ENCODE peak calls at places on chromosomes 12 and 14, in seven cellular contexts. J, P, K, D, Q, I and R are unnamed samples. For H3K4me1, the result is how much of the 10 kb centered on the place peaks cover.

GRCh38 chr12:104243551-104243950 is 28.0 kb downstream of the TXNRD1 start:
- DNase-seq in K (no peak), J (no peak), D (no peak), P (no peak), I (no peak), Q (no peak), R (no peak)

GRCh38 chr14:23984891-23985607 is 3.7 kb upstream of the DHRS4L2 start:
- DNase-seq in J (no peak), K (no peak), D (no peak), Q (peak), I (peak), P (no peak), R (no peak)

GRCh38 chr12:91327889-91328288 is 145.3 kb upstream of the DCN start:
- DNase-seq in P (no peak), K (no peak), J (no peak), Q (no peak), I (no peak), D (no peak), R (no peak)

GRCh38 chr12:26088999-26089398 is 35.8 kb downstream of the BHLHE41 start:
- DNase-seq in K (no peak), Q (no peak), J (no peak), I (no peak), P (no peak), D (no peak), R (peak)

GRCh38 chr14:53946071-53946403 is 10.6 kb downstream of the BMP4 start:
- DNase-seq in K (peak), J (no peak), Q (no peak), I (no peak), P (no peak), D (no peak), R (no peak)

GRCh38 chr14:100776681-100777365 is 49.1 kb upstream of the MEG3 start:
- DNase-seq in K (no peak), D (no peak), J (no peak), Q (no peak), I (peak), P (no peak), R (no peak)

GRCh38 chr12:26798013-26798412 is 35.0 kb downstream of the ITPR2 start:
- DNase-seq in I (no peak), J (no peak), K (no peak), D (no peak), P (no peak), Q (no peak), R (no peak)

GRCh38 chr14:96586921-96587822 is 85.0 kb downstream of the PAPOLA start:
- DNase-seq in Q (no peak), I (no peak), P (no peak), D (no peak), J (no peak), K (no peak), R (no peak)

GRCh38 chr14:25472700-25473099 is 422.8 kb upstream of the STXBP6 start:
- DNase-seq in P (no peak), I (no peak), K (no peak), J (no peak), Q (no peak), D (no peak), R (no peak)

GRCh38 chr12:20507061-20507460 is 138.7 kb downstream of the PDE3A start:
- DNase-seq in I (no peak), Q (no peak), D (no peak), K (no peak), J (no peak), P (no peak), R (no peak)

GRCh38 chr14:100159107-100159864 is at the start of gene DEGS2:
- DNase-seq in Q (no peak), I (peak), K (peak), J (no peak), P (peak), D (peak), R (peak)

GRCh38 chr14:104499784-104500496 is 79.6 kb upstream of the C14orf180 start:
- DNase-seq in D (no peak), J (no peak), I (no peak), P (peak), K (no peak), Q (no peak), R (no peak)

GRCh38 chr14:81946808-81947798 is 413.4 kb upstream of the SEL1L start:
- DNase-seq in P (no peak), Q (no peak), J (peak), D (no peak), I (no peak), K (peak), R (no peak)

GRCh38 chr14:91744068-91744480 is 12.2 kb upstream of the CATSPERB start:
- DNase-seq in D (peak), Q (no peak), P (peak), I (peak), K (no peak), J (no peak), R (no peak)

GRCh38 chr12:32920506-32921085 is 24.0 kb upstream of the PKP2 start:
- DNase-seq in P (no peak), I (no peak), Q (no peak), J (no peak), K (no peak), D (no peak), R (no peak)

GRCh38 chr12:132485619-132486018 is 4.3 kb upstream of the FBRSL1 start:
- DNase-seq in J (no peak), P (no peak), Q (no peak), I (no peak), D (no peak), K (no peak), R (no peak)

GRCh38 chr14:22841311-22841710 is 4.9 kb downstream of the MMP14 start:
- DNase-seq in J (no peak), P (no peak), Q (no peak), K (no peak), D (no peak), I (no peak), R (peak)

GRCh38 chr12:47910486-47910885 is 5.7 kb upstream of the VDR start:
- DNase-seq in K (no peak), D (no peak), J (no peak), I (no peak), Q (no peak), P (no peak), R (no peak)

GRCh38 chr14:71714225-71714624 is 218.0 kb upstream of the RGS6 start:
- DNase-seq in P (no peak), Q (no peak), D (no peak), J (no peak), K (no peak), I (no peak), R (no peak)

GRCh38 chr14:100114109-100114765 is 45.2 kb downstream of the DEGS2 start:
- DNase-seq in J (no peak), K (no peak), I (no peak), Q (no peak), P (no peak), D (no peak), R (no peak)

GRCh38 chr12:91339106-91339505 is 156.5 kb upstream of the DCN start:
- DNase-seq in Q (no peak), I (no peak), J (no peak), D (no peak), K (no peak), P (no peak), R (no peak)

GRCh38 chr12:130715150-130715995 is 726 bp downstream of the RIMBP2 start:
- DNase-seq in P (no peak), J (no peak), D (no peak), Q (peak), I (peak), K (peak), R (no peak)

GRCh38 chr14:84071061-84071460 is 1458.9 kb upstream of the FLRT2 start:
- DNase-seq in Q (no peak), I (no peak), K (no peak), D (no peak), J (no peak), P (no peak), R (no peak)

GRCh38 chr12:40946612-40947194 is 241.4 kb upstream of the PDZRN4 start:
- DNase-seq in K (peak), P (no peak), I (no peak), D (no peak), Q (no peak), J (no peak), R (no peak)

GRCh38 chr14:93977790-93978581 is 1.6 kb upstream of the ASB2 start:
- DNase-seq in D (no peak), K (no peak), J (no peak), P (peak), Q (no peak), I (no peak), R (no peak)

GRCh38 chr12:53886996-53887395 is 51.6 kb upstream of the HOXC13 start:
- DNase-seq in J (no peak), P (no peak), K (no peak), Q (no peak), D (no peak), I (no peak), R (no peak)

GRCh38 chr12:15708396-15709070 is 80.7 kb downstream of the EPS8 start:
- DNase-seq in I (no peak), K (no peak), Q (no peak), D (no peak), P (no peak), J (no peak), R (no peak)

GRCh38 chr12:32021346-32021773 is 62.1 kb downstream of the RESF1 start:
- DNase-seq in K (no peak), Q (no peak), J (no peak), I (no peak), D (no peak), P (no peak), R (no peak)

GRCh38 chr14:92215579-92215978 is 93.8 kb downstream of the CPSF2 start:
- DNase-seq in J (no peak), I (no peak), P (no peak), D (no peak), Q (no peak), K (no peak), R (no peak)

GRCh38 chr14:78010688-78011087 is 159.5 kb upstream of the NRXN3 start:
- DNase-seq in D (no peak), I (no peak), Q (peak), J (no peak), K (no peak), P (no peak), R (no peak)

GRCh38 chr12:28939427-28939826 is 209.7 kb upstream of the FAR2 start:
- DNase-seq in P (no peak), J (no peak), D (no peak), I (no peak), K (no peak), Q (no peak), R (no peak)

GRCh38 chr14:43019826-43020225 is 1413.2 kb downstream of the LRFN5 start:
- DNase-seq in Q (no peak), P (no peak), K (no peak), J (no peak), D (no peak), I (no peak), R (no peak)

GRCh38 chr14:49634547-49635334 is at the start of gene DNAAF2:
- DNase-seq in K (peak), D (peak), Q (peak), P (peak), J (peak), I (peak), R (peak)

GRCh38 chr14:55071051-55071450 is 19.6 kb downstream of the MAPK1IP1L start:
- DNase-seq in J (no peak), Q (no peak), K (no peak), D (no peak), P (no peak), I (no peak), R (no peak)

GRCh38 chr14:55752580-55753365 is 172.8 kb downstream of the KTN1 start:
- DNase-seq in Q (no peak), D (peak), I (peak), K (peak), P (peak), J (no peak), R (peak)

GRCh38 chr12:2749580-2749979 is 45.2 kb upstream of the FKBP4 start:
- DNase-seq in D (no peak), I (no peak), P (no peak), K (no peak), Q (no peak), J (no peak), R (no peak)

GRCh38 chr12:45586486-45586885 is 143.0 kb upstream of the ARID2 start:
- DNase-seq in J (no peak), I (no peak), D (no peak), P (peak), K (no peak), Q (no peak), R (no peak)

DNA sequence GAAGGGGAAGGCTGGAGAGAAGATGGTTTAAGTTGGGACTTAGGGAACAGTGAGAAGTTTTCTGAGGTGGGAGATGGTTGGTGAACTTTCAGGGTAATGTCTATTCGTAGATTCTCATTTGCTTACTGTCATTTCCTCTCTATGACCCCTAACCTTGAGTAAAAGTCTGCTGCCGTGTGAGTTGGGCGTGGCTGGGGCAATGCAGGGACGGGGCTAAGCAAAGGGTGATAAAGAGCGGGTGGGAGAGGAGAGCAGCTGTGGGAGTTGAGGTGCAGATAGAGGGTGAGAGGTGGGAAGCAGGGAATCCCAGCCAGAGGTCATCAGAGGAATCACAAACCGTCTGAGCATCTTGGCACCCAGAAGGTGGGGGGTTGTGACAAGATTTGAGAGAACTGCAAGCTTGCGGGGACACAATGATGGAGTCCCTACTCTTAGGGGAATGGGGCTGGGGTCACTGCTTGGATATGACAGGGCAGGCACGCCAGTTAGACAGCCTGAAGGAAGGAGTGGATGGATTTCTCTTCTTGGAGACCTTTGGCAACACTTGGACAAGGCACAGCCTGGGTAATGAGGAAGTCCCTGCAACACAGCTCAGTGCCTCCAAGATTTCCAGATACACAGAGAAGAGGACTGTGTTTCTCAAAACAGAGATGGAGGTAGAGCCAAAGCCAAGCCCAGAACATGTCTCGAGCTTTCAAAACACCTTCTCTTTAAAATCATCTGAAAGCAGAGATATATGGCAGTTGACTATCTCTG is 45.9 kb upstream of the CTDSP2 start:
- DNase-seq in J (no peak), D (no peak), K (no peak), I (no peak), P (peak), Q (no peak), R (no peak)
- H3K4me1 ChIP-seq in J (half or more), D (under half), K (half or more), I (half or more), P (half or more), Q (under half), R (half or more)

GRCh38 chr12:124766745-124767074 is 97.0 kb downstream of the SCARB1 start:
- DNase-seq in K (no peak), Q (no peak), P (no peak), J (no peak), I (no peak), D (no peak), R (no peak)

GRCh38 chr12:124769166-124769530 is 94.5 kb downstream of the SCARB1 start:
- DNase-seq in I (no peak), P (no peak), K (no peak), Q (no peak), D (no peak), J (no peak), R (no peak)

GRCh38 chr12:124768462-124769165 is 95.0 kb downstream of the SCARB1 start:
- DNase-seq in K (no peak), P (no peak), J (no peak), D (no peak), I (no peak), Q (no peak), R (no peak)

GRCh38 chr12:124765571-124766489 is 97.8 kb downstream of the SCARB1 start:
- DNase-seq in J (no peak), K (no peak), Q (no peak), P (no peak), D (no peak), I (no peak), R (no peak)

DNA sequence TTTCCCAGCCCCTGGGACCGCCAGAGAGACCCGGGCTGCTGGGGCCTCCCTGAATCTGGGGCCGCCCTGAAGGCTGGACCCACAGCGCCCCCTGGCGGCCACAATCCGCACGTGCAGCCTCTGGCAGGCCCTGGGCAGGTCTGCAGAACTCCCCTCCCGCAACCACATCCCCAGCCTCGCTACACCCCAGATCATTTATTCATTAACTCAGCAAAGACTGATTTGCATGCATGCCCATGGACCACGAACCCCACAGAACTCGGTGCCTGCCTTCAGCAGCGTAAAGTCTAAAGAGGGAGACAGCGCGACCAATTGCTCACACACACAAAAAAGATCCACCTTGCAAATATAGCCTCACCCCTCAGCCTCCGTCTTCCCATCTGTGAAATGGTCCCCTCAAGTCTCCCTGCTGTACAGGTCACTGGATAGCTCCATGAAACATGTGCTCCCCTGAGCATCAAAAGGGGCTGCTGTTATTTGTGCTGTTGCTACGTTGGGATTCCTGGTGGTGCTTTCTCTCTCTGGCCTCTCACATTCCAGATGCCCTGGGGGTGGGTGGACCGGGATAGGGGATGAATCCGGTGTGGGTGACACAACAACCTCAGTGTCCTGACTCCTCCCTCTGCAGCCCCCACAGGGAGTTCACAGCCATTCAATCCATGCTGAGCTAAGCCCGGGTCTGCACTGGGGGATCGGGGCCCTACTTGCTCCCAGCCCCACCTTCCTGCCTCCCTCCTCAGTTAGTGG is 96.4 kb downstream of the SCARB1 start:
- DNase-seq in J (peak), K (peak), D (peak), P (peak), I (peak), Q (peak), R (peak)
- H3K4me1 ChIP-seq in J (under half), K (under half), D (under half), P (under half), I (half or more), Q (under half), R (under half)

GRCh38 chr14:68939893-68940613 is 39.0 kb downstream of the ACTN1 start:
- DNase-seq in I (peak), Q (peak), D (peak), J (peak), K (peak), P (peak), R (no peak)

GRCh38 chr14:68938515-68939423 is 40.3 kb downstream of the ACTN1 start:
- DNase-seq in D (peak), Q (no peak), J (no peak), K (no peak), P (peak), I (peak), R (no peak)

GRCh38 chr14:68937790-68938514 is 41.1 kb downstream of the ACTN1 start:
- DNase-seq in I (peak), Q (peak), K (peak), D (peak), P (peak), J (peak), R (no peak)

GRCh38 chr14:68940614-68941185 is 38.4 kb downstream of the ACTN1 start:
- DNase-seq in P (no peak), D (no peak), J (no peak), I (no peak), K (no peak), Q (no peak), R (no peak)

GRCh38 chr14:68939424-68939892 is 39.6 kb downstream of the ACTN1 start:
- DNase-seq in K (no peak), D (no peak), J (no peak), P (no peak), Q (no peak), I (no peak), R (no peak)
- H3K4me1 ChIP-seq in K (under half), D (half or more), J (half or more), P (half or more), Q (under half), I (half or more), R (half or more)

GRCh38 chr12:4278582-4278939 is 5.0 kb downstream of the CCND2 start:
- DNase-seq in K (no peak), D (no peak), I (no peak), Q (peak), P (peak), J (peak), R (peak)
- H3K4me1 ChIP-seq in K (under half), D (under half), I (half or more), Q (under half), P (half or more), J (half or more), R (half or more)

GRCh38 chr12:170361-171225 is 43.4 kb downstream of the SLC6A12 start:
- DNase-seq in Q (no peak), P (no peak), J (no peak), D (no peak), K (peak), I (no peak), R (no peak)

GRCh38 chr12:169528-170360 is 44.2 kb downstream of the SLC6A12 start:
- DNase-seq in P (no peak), J (no peak), D (no peak), Q (no peak), K (peak), I (no peak), R (no peak)

GRCh38 chr12:168201-168600 is 45.8 kb downstream of the SLC6A12 start:
- DNase-seq in K (no peak), Q (no peak), I (no peak), D (no peak), P (no peak), J (no peak), R (no peak)

GRCh38 chr12:171276-171675 is 42.7 kb downstream of the SLC6A12 start:
- DNase-seq in P (no peak), K (no peak), D (no peak), I (no peak), Q (no peak), J (no peak), R (no peak)

GRCh38 chr12:168763-169525 is 45.0 kb downstream of the SLC6A12 start:
- DNase-seq in K (no peak), I (no peak), Q (no peak), D (no peak), P (no peak), J (no peak), R (no peak)
- H3K4me1 ChIP-seq in K (half or more), I (under half), Q (under half), D (under half), P (under half), J (under half), R (under half)

GRCh38 chr12:96237465-96238077 is 43.4 kb downstream of the ELK3 start:
- DNase-seq in J (peak), K (no peak), Q (peak), P (peak), I (peak), D (no peak), R (no peak)
- H3K4me1 ChIP-seq in J (half or more), K (under half), Q (under half), P (half or more), I (half or more), D (under half), R (half or more)

DNA sequence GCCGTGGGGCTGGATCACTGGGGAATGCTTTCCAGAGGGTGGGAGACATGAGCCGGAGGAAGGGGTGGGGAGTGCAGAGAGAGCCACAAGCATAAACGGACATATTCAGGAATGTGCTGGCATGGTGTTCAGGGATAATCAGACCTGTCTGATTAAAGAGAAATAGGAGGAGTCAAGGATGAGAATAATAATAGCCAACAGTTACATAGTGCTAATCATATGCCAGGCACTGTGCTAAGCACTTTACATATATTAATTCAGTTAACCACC is 43.7 kb downstream of the LTBP2 start:
- DNase-seq in D (no peak), Q (no peak), P (no peak), J (no peak), I (no peak), K (no peak), R (no peak)
- H3K4me1 ChIP-seq in D (under half), Q (under half), P (under half), J (half or more), I (half or more), K (under half), R (half or more)